ENCODE peak calls at places on chromosomes 16 and 17, in seven cellular contexts. C is effector CD4-positive, alpha-beta T cell; Y is iris pigment epithelial cell; K is glutamatergic neuron; S is fibroblast of lung; L is posterior vena cava; I is H7. H is an unnamed sample.

GRCh38 chr16:81817296-81817695 is 38.2 kb downstream of the PLCG2 start:
- DNase-seq in C (no peak), Y (no peak), K (no peak), S (no peak), L (no peak), I (no peak), H (no peak)

GRCh38 chr16:19196871-19197270 is 28.8 kb downstream of the SYT17 start:
- DNase-seq in C (no peak), Y (no peak), K (no peak), S (no peak), L (no peak), I (no peak), H (no peak)

GRCh38 chr16:82294874-82295273 is 124.8 kb upstream of the MPHOSPH6 start:
- DNase-seq in C (no peak), Y (no peak), K (no peak), S (no peak), L (no peak), I (no peak), H (no peak)

GRCh38 chr16:66936889-66937554 is 1.7 kb downstream of the CES2 start:
- DNase-seq in C (no peak), Y (no peak), K (no peak), S (no peak), L (no peak), I (no peak), H (no peak)

GRCh38 chr16:84175351-84176081 is 11.3 kb downstream of the TAF1C start:
- DNase-seq in C (peak), Y (peak), K (peak), S (peak), L (no peak), I (peak), H (no peak)

GRCh38 chr17:33520404-33521032 is 227.4 kb upstream of the ASIC2 start:
- DNase-seq in C (no peak), Y (peak), K (peak), S (peak), L (no peak), I (peak), H (no peak)

GRCh38 chr17:49823614-49824013 is 24.3 kb downstream of the TAC4 start:
- DNase-seq in C (no peak), Y (peak), K (no peak), S (peak), L (no peak), I (no peak), H (peak)

GRCh38 chr17:9644910-9645751 is at the start of gene USP43:
- DNase-seq in C (no peak), Y (peak), K (peak), S (no peak), L (no peak), I (peak), H (no peak)

GRCh38 chr16:75621170-75621477 is 2.0 kb downstream of the ADAT1 start:
- DNase-seq in C (no peak), Y (peak), K (no peak), S (peak), L (no peak), I (peak), H (no peak)

GRCh38 chr17:65434251-65434650 is 127.2 kb downstream of the AXIN2 start:
- DNase-seq in C (no peak), Y (peak), K (no peak), S (no peak), L (no peak), I (no peak), H (peak)